ENCODE peak calls at places on chromosome 21, in eight cellular contexts. R, B, H, F, L, A, V and W are unnamed samples.

GRCh38 chr21:24903954-24904635 is 703.2 kb downstream of the MRPL39 start:
- DNase-seq in A (no peak), R (no peak), B (no peak), L (no peak), F (no peak), H (no peak), V (no peak), W (no peak)

GRCh38 chr21:46057111-46057709 is 40.7 kb upstream of the COL6A2 start:
- DNase-seq in L (peak), A (peak), R (no peak), H (no peak), F (no peak), V (no peak), B (no peak), W (no peak)

GRCh38 chr21:45847870-45848269 is 133.7 kb upstream of the COL6A1 start:
- DNase-seq in R (no peak), L (peak), A (no peak), H (no peak), V (no peak), F (no peak), B (no peak), W (no peak)

GRCh38 chr21:38170283-38170682 is 86.5 kb upstream of the KCNJ15 start:
- DNase-seq in A (no peak), V (peak), F (no peak), R (no peak), B (peak), L (peak), H (peak), W (no peak)

GRCh38 chr21:25215698-25216384 is 391.4 kb downstream of the MRPL39 start:
- DNase-seq in H (no peak), A (no peak), B (no peak), F (no peak), R (no peak), L (no peak), V (no peak), W (no peak)

GRCh38 chr21:17802568-17802967 is 16.6 kb downstream of the C21orf91 start:
- DNase-seq in R (no peak), A (no peak), F (no peak), V (no peak), B (peak), L (no peak), H (peak), W (no peak)

GRCh38 chr21:15667824-15668223 is 62.0 kb upstream of the USP25 start:
- DNase-seq in L (no peak), V (no peak), B (no peak), R (no peak), H (no peak), F (no peak), A (no peak), W (no peak)

GRCh38 chr21:15472108-15472507 is 257.7 kb upstream of the USP25 start:
- DNase-seq in R (no peak), A (no peak), V (no peak), H (no peak), F (no peak), L (no peak), B (no peak), W (no peak)

GRCh38 chr21:46605759-46606426 is 1.0 kb upstream of the S100B start:
- DNase-seq in H (no peak), B (no peak), R (peak), V (no peak), A (peak), L (no peak), F (no peak), W (no peak)

GRCh38 chr21:28513450-28513849 is 479.2 kb downstream of the LTN1 start:
- DNase-seq in A (no peak), L (no peak), F (no peak), H (peak), V (no peak), R (no peak), B (peak), W (no peak)

DNA sequence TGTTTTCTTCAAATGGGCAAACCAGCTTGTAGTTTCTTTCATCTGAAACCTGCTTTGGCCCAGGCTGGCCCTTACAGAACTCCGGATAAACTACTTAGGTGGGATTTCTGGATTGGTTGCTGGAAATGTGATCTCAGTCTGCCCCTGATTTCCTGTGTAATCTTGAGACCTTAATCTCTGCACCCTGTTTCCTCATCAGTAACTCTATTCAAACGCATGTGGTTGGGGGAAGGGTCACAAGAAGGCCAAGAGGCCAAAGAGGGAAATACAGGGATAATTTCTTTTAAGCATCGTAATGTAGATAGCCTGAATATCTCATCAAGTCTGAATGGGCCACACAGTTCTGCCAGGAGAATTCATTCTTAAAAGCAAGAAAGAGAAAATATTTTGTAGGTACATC is 483.6 kb downstream of the LTN1 start:
- DNase-seq in L (no peak), B (no peak), A (no peak), V (no peak), H (no peak), R (no peak), F (no peak), W (no peak)
- TF ChIP-seq CTCF in L (peak), B (no peak), A (no peak), V (no peak), H (no peak), R (no peak), F (no peak), W (no peak)

GRCh38 chr21:21324297-21324696 is 326.1 kb downstream of the NCAM2 start:
- DNase-seq in V (peak), B (no peak), L (peak), H (no peak), F (no peak), A (no peak), R (no peak), W (no peak)
- TF ChIP-seq CTCF in V (peak), B (no peak), L (peak), H (no peak), F (no peak), A (no peak), R (no peak), W (no peak)

GRCh38 chr21:14119038-14119437 is 91.7 kb downstream of the LIPI start:
- DNase-seq in B (no peak), F (no peak), H (no peak), L (no peak), R (no peak), A (no peak), V (no peak), W (no peak)

GRCh38 chr21:14120091-14120734 is 90.5 kb downstream of the LIPI start:
- DNase-seq in L (peak), A (no peak), B (no peak), H (peak), V (peak), R (no peak), F (peak), W (peak)

GRCh38 chr21:14116080-14116481 is 94.7 kb downstream of the LIPI start:
- DNase-seq in R (no peak), H (no peak), A (no peak), L (no peak), B (no peak), V (no peak), F (no peak), W (no peak)

GRCh38 chr21:14121719-14122118 is 89.0 kb downstream of the LIPI start:
- DNase-seq in F (no peak), B (no peak), A (no peak), H (no peak), V (no peak), L (no peak), R (no peak), W (no peak)
- TF ChIP-seq CTCF in F (no peak), B (no peak), A (no peak), H (no peak), V (no peak), L (no peak), R (no peak), W (no peak)

GRCh38 chr21:44755227-44755626 is 43.9 kb upstream of the TSPEAR start:
- DNase-seq in V (no peak), H (peak), L (peak), F (no peak), A (no peak), R (no peak), B (peak), W (no peak)
- TF ChIP-seq CTCF in V (no peak), H (peak), L (no peak), F (no peak), A (no peak), R (no peak), B (peak), W (no peak)

GRCh38 chr21:40512590-40512989 is 334.4 kb downstream of the DSCAM start:
- DNase-seq in L (peak), A (no peak), F (peak), V (no peak), H (no peak), R (no peak), B (no peak), W (peak)
- TF ChIP-seq CTCF in L (peak), A (peak), F (peak), V (peak), H (peak), R (no peak), B (peak), W (peak)

GRCh38 chr21:39934895-39935294 is 67.7 kb downstream of the PCP4 start:
- DNase-seq in H (no peak), A (no peak), L (no peak), B (no peak), V (no peak), F (no peak), R (no peak), W (no peak)
- TF ChIP-seq CTCF in H (no peak), A (no peak), L (no peak), B (no peak), V (no peak), F (no peak), R (no peak), W (no peak)

GRCh38 chr21:31557421-31557955 is 102.0 kb upstream of the SOD1 start:
- DNase-seq in H (no peak), L (peak), R (peak), B (no peak), A (no peak), V (peak), F (peak), W (peak)

GRCh38 chr21:31558839-31559367 is 100.6 kb upstream of the SOD1 start:
- DNase-seq in V (peak), A (peak), R (peak), H (peak), L (peak), B (peak), F (peak), W (peak)

GRCh38 chr21:31557956-31558838 is 101.3 kb upstream of the SOD1 start:
- DNase-seq in L (peak), F (peak), R (peak), A (no peak), B (no peak), V (peak), H (peak), W (peak)

GRCh38 chr21:31560479-31560878 is 99.0 kb upstream of the SOD1 start:
- DNase-seq in R (no peak), V (no peak), B (no peak), L (no peak), F (no peak), A (no peak), H (no peak), W (no peak)

DNA sequence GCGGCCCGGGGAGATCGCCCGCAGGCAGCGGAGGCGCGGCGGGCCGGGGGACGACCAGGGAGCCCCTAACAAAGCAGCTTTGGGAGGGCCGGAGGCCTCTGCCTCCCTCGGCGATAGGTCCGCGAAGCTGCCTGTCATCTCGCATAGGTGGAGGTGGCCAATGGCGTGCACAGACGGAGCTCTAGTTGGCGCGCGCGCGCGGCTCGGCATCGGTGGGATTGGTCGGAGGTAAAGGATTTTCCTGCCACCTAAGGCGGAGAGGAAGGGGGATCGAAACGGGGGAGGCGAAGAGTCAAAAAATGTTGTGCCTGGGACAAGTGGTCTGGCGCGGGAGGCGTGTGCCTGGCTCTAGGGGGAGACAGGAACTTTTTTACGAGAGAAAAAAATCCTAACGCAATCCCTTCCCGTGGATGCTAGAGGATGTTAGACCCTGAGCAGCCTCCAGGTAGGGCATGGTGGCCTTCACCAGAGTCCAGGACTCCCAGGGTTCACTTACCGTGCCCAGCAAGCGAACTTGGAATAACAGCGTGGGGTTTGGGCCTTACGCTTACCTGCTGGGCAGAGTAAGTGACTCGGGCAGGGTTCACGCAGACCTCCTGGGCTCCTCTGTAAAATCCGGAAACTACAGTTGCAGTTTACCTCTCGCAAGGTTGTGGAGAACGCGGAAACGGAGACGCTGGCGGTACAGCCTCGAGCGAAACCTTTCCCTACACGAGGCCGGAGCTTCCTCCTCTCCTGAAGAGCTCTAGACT is 99.9 kb upstream of the SOD1 start:
- DNase-seq in V (peak), B (peak), A (peak), L (peak), H (peak), R (peak), F (peak), W (peak)
- TF ChIP-seq CTCF in V (no peak), B (no peak), A (no peak), L (no peak), H (no peak), R (no peak), F (no peak), W (no peak)

GRCh38 chr21:43731891-43732711 is 13.2 kb downstream of the PDXK start:
- DNase-seq in L (no peak), B (peak), A (peak), H (no peak), V (no peak), F (no peak), R (no peak), W (no peak)

GRCh38 chr21:43727571-43728466 is 8.9 kb downstream of the PDXK start:
- DNase-seq in L (peak), A (peak), V (no peak), H (peak), F (no peak), R (peak), B (peak), W (peak)

GRCh38 chr21:43726686-43727570 is 8.0 kb downstream of the PDXK start:
- DNase-seq in A (peak), F (no peak), H (no peak), R (peak), V (no peak), L (no peak), B (no peak), W (no peak)

GRCh38 chr21:43731476-43731875 is 12.5 kb downstream of the PDXK start:
- DNase-seq in V (no peak), R (no peak), H (no peak), F (no peak), A (no peak), L (no peak), B (no peak), W (no peak)

DNA sequence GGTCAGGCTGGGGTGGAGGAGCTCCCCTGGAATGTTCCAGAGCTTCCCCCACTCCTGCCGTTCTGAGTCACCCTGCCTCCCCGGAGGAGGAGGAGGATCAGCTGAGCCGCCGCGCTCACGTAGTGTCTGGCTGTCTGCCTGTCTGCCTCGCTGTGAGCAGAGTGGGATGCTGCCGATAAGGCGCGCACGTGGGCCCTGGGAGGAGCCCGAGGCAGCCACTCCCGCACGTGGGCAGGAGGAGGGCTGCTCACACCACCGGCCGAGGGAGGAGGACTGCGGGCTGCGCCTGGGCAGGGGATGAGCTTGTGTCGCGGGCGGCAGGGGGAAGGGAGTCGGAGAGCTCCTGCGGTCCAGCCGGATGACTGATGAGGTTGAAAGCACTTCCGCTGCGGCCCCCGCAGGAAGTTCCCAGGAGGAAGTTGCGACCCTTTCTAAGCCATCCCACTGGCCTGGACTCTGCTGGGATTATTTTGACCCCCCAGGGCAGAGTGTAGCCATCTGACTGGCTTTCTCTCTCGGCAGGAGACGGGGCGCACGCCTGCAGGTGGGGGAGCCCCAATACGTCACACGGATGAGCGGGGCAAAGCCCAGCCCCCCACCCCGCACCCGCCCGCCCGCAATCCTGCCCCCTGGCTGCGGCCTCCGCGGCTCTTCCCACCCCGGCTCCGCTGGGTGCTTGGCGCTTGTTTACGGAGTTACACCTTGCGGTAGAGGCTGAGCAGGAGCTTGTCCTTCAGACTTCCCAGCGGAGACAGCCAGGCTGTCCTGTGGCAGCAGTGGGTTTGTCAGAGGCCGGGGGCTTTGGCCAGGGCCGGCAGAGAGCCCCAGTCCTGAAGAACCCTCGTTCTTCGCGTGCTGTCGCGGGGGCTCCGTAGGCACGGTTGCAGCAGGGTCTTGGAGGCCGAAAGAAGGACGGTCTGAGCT is 9.8 kb downstream of the PDXK start:
- DNase-seq in L (peak), F (peak), H (peak), V (peak), A (peak), R (peak), B (peak), W (peak)
- TF ChIP-seq CTCF in L (peak), F (peak), H (peak), V (peak), A (peak), R (peak), B (peak), W (peak)